ENCODE peak calls at places on chromosomes 1 and 21, in ten cellular contexts. F, M, A, O, R, E, C, W, L and D are unnamed samples.

GRCh38 chr1:10033359-10033845 is 644 bp downstream of the UBE4B start:
- DNase-seq in F (peak; percentile 24), M (peak; percentile 42), A (peak; percentile 59), O (no peak), R (peak; percentile 44), E (peak; percentile 34), C (no peak), W (no peak), L (no peak), D (no peak)

GRCh38 chr1:21651214-21652042 is 17.7 kb downstream of the RAP1GAP start:
- DNase-seq in F (no peak), M (no peak), A (no peak), O (no peak), R (peak; percentile 45), E (peak; percentile 46), C (no peak), W (no peak), L (no peak), D (no peak)

GRCh38 chr1:100703716-100704115 is 15.8 kb upstream of the VCAM1 start:
- DNase-seq in F (peak; percentile 70), M (no peak), A (no peak), O (no peak), R (no peak), E (peak; percentile 43), C (no peak), W (no peak), L (no peak), D (no peak)

GRCh38 chr1:162485236-162485635 is 12.4 kb upstream of the UHMK1 start:
- DNase-seq in F (peak; percentile 26), M (peak; percentile 34), A (peak; percentile 51), O (no peak), R (no peak), E (no peak), C (no peak), W (no peak), L (no peak), D (no peak)

GRCh38 chr1:165637427-165637826 is 6.4 kb downstream of the MGST3 start:
- DNase-seq in F (peak; percentile 90), M (peak; percentile 92), A (peak; percentile 62), O (no peak), R (peak; percentile 46), E (peak; percentile 96), C (no peak), W (no peak), L (no peak), D (no peak)

GRCh38 chr21:41802185-41802584 is 35.3 kb upstream of the RIPK4 start:
- DNase-seq in F (no peak), M (no peak), A (no peak), O (no peak), R (no peak), E (no peak), C (no peak), W (no peak), L (no peak), D (no peak)

GRCh38 chr1:20730690-20731056 is 1.8 kb downstream of the SH2D5 start:
- DNase-seq in F (no peak), M (no peak), A (no peak), O (peak; percentile 14), R (no peak), E (no peak), C (no peak), W (no peak), L (no peak), D (no peak)

GRCh38 chr1:36771678-36772284 is 262.5 kb downstream of the GRIK3 start:
- DNase-seq in F (no peak), M (no peak), A (no peak), O (no peak), R (no peak), E (no peak), C (no peak), W (no peak), L (no peak), D (no peak)

GRCh38 chr1:11653101-11653601 is 1.1 kb downstream of the FBXO2 start:
- DNase-seq in F (no peak), M (no peak), A (no peak), O (peak; percentile 49), R (no peak), E (no peak), C (no peak), W (no peak), L (no peak), D (peak; percentile 38)

GRCh38 chr1:54937469-54937868 is 43.0 kb upstream of the TMEM61 start:
- DNase-seq in F (no peak), M (no peak), A (peak; percentile 41), O (no peak), R (no peak), E (no peak), C (no peak), W (no peak), L (no peak), D (peak; percentile 39)

GRCh38 chr1:174931214-174931613 is 68.5 kb upstream of the CACYBP start:
- DNase-seq in F (no peak), M (peak; percentile 11), A (peak; percentile 15), O (no peak), R (no peak), E (no peak), C (no peak), W (no peak), L (no peak), D (no peak)

DNA sequence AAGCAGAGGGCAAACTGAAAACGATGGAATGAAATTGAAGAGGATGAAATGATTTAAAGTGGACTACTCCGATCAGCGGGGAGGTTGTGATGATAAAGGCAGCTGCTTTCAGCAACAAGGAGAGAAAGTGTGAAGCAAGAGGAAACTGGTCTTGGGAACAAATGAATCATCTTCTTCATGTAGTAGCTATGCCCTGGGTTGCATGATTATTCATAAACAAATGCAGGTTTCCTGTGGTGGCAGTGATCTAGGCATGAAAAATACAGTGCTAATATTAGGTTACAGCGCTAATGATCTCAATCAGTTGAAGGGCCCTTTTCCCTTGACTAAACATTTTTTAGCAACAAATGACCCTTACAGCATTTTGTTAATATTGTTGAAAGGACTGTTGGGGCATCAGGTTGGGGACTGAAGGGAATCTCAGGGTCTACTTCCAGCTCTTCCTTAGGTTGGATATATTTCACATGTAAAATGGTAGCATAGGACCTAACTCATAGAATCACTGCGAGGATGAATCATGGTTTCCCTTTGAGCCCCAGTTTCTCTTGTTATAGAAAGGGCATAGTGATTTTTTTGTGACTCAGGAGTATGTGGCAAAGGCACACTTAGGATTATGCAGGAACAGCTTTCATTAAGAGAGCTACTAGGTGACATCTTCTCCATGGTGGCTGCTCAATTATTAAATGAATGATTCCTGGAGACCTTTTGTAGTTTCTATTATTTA is 1.9 kb upstream of the ZFYVE9 start:
- DNase-seq in F (peak; percentile 90), M (peak; percentile 96), A (peak; percentile 92), O (no peak), R (no peak), E (peak; percentile 92), C (peak; percentile 22), W (no peak), L (no peak), D (no peak)
- H3K4me3 ChIP-seq in F (peak overlapping the region; percentile 2), M (peak overlapping the region; percentile 21), A (no peak overlapping the region), O (no peak overlapping the region), R (no peak overlapping the region), E (no peak overlapping the region), C (no peak overlapping the region), W (no peak overlapping the region), L (no peak overlapping the region), D (no peak overlapping the region)

GRCh38 chr1:215865060-215865459 is 298.0 kb downstream of the KCTD3 start:
- DNase-seq in F (no peak), M (no peak), A (no peak), O (no peak), R (no peak), E (no peak), C (no peak), W (no peak), L (no peak), D (no peak)

GRCh38 chr1:215860833-215861232 is 293.7 kb downstream of the KCTD3 start:
- DNase-seq in F (no peak), M (no peak), A (no peak), O (no peak), R (no peak), E (no peak), C (no peak), W (no peak), L (no peak), D (peak; percentile 4)

DNA sequence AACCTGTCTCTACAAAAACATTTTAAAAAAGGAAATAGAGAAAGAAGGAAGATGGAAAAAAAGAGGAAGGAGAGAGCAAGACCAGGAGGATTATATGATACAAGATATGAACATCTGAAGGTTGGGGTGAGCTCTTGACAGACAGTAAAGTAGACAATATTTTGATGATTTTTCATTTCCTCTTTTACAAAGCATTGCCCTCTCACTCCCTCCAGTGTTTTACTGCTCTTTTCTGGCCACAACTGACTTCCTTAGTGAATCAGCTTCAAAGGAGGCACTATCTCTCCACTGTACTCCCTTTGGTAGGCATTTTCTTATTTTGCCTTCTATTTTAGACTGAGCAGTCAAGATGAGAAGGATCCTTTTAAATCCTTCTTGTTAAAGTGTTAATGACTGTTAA is 296.7 kb downstream of the KCTD3 start:
- DNase-seq in F (no peak), M (no peak), A (no peak), O (no peak), R (no peak), E (no peak), C (no peak), W (no peak), L (no peak), D (no peak)
- TF ChIP-seq CTCF in F (no peak), M (peak; percentile 4), A (no peak), O (no peak), R (no peak), E (no peak), C (no peak), W (no peak), L (no peak), D (no peak)

DNA sequence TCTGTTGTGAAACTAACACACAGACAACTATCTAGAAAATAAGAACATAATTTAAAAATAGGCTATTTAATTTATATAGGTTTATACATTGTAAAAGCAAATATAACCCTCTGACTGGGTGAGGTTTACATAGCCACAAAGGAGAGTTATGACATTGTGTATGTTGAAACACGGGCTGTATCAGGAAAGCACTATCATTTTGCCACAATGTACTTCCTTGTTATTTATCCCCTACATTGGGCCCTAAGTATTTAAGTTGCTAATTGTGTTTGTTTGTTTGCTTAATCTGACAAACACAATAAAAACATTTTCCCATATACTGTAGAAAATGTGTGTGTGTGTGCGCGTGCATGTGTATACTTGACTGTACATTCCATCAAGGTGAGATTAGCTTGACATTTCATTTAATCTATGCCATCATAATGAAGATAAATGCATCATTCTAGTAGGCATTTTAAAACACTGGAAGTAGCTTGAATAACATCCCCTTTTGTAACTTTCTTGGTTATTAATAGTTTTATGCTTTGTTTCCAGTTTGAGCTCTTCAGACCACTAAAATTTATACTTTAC is 72.1 kb downstream of the RGS13 start:
- DNase-seq in F (no peak), M (no peak), A (no peak), O (no peak), R (no peak), E (no peak), C (no peak), W (no peak), L (no peak), D (no peak)
- H3K4me3 ChIP-seq in F (no peak overlapping the region), M (no peak overlapping the region), A (no peak overlapping the region), O (no peak overlapping the region), R (no peak overlapping the region), E (no peak overlapping the region), C (no peak overlapping the region), W (no peak overlapping the region), L (no peak overlapping the region), D (no peak overlapping the region)

DNA sequence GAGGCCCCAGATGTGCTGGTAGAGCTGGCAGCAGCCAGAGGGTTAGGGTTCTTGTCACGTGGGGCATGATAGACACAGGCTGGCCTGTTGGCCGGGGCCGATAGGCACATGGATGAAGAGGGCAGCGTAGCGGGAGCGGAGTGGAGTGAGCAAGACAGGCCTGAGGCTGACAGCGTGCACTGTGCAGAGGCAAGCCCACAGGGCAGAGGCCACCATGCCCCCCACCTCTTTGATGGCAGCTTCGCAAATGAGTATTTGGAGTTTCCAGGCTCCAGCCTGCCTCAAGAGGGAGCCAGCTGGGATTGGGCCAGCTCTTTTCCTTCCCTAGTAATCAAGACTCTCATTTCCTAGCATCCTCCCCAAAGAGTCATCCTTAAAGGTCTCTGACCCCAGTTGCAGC is 43.5 kb downstream of the TMCC2 start:
- DNase-seq in F (no peak), M (peak; percentile 66), A (peak; percentile 67), O (no peak), R (no peak), E (peak; percentile 53), C (no peak), W (peak; percentile 42), L (no peak), D (no peak)
- TF ChIP-seq CTCF in F (no peak), M (peak; percentile 23), A (peak; percentile 22), O (no peak), R (no peak), E (peak; percentile 46), C (no peak), W (no peak), L (peak; percentile 19), D (peak; percentile 43)